ENCODE peak calls at places on chromosomes 3 and 15, in eight cellular contexts. A, L, O, R, T, Q, K and S are unnamed samples.

GRCh38 chr3:125048282-125048681 is 7.5 kb downstream of the HEG1 start:
- DNase-seq in O (peak; percentile 76), L (no peak), T (no peak), Q (no peak), K (no peak), A (no peak), R (no peak), S (no peak)

GRCh38 chr3:38297947-38298711 is 16.0 kb downstream of the SLC22A14 start:
- DNase-seq in O (no peak), L (no peak), A (no peak), K (no peak), R (no peak), T (no peak), Q (no peak), S (peak; percentile 18)

GRCh38 chr3:71217640-71218222 is 365.8 kb downstream of the FOXP1 start:
- DNase-seq in K (no peak), R (no peak), Q (no peak), T (no peak), O (no peak), L (no peak), A (no peak), S (no peak)

GRCh38 chr3:129622418-129622872 is 16.0 kb upstream of the PLXND1 start:
- DNase-seq in L (no peak), Q (no peak), R (peak; percentile 55), A (no peak), O (peak; percentile 18), K (no peak), T (peak; percentile 34), S (no peak)

GRCh38 chr3:166367947-166368533 is 530.8 kb upstream of the BCHE start:
- DNase-seq in L (no peak), O (no peak), Q (no peak), T (no peak), R (no peak), K (no peak), A (no peak), S (no peak)

GRCh38 chr15:89101302-89102191 is 13.3 kb downstream of the ABHD2 start:
- DNase-seq in T (peak; percentile 83), R (peak; percentile 78), A (peak; percentile 51), L (peak; percentile 90), O (peak; percentile 92), K (no peak), Q (no peak), S (peak; percentile 42)

GRCh38 chr15:40445411-40446055 is 4.8 kb downstream of the BAHD1 start:
- DNase-seq in T (no peak), Q (no peak), A (no peak), L (peak; percentile 34), O (peak; percentile 41), R (no peak), K (no peak), S (no peak)

GRCh38 chr15:70098461-70099166 is 897 bp upstream of the TLE3 start:
- DNase-seq in O (peak; percentile 52), L (no peak), A (peak; percentile 65), K (peak; percentile 8), Q (peak; percentile 52), T (peak; percentile 53), R (peak; percentile 78), S (peak; percentile 38)

GRCh38 chr15:80991446-80991845 is 1.8 kb upstream of the MESD start:
- DNase-seq in L (no peak), O (no peak), T (peak; percentile 59), R (peak; percentile 86), K (no peak), A (no peak), Q (no peak), S (peak; percentile 24)

GRCh38 chr3:146625117-146625775 is 20.1 kb upstream of the PLSCR5 start:
- DNase-seq in R (no peak), A (no peak), O (no peak), L (no peak), Q (no peak), T (no peak), K (no peak), S (no peak)

GRCh38 chr15:52082197-52083036 is 30.2 kb downstream of the BCL2L10 start:
- DNase-seq in T (no peak), R (no peak), L (no peak), O (no peak), K (no peak), A (no peak), Q (peak; percentile 64), S (peak; percentile 80)

GRCh38 chr3:46934508-46935167 is 41.9 kb downstream of the CCDC12 start:
- DNase-seq in T (peak; percentile 54), O (no peak), Q (no peak), K (no peak), A (peak; percentile 63), R (no peak), L (no peak), S (no peak)

GRCh38 chr15:77538793-77539487 is 93.8 kb downstream of the LINGO1 start:
- DNase-seq in Q (no peak), L (no peak), R (no peak), A (no peak), T (peak; percentile 91), O (peak; percentile 41), K (no peak), S (no peak)

GRCh38 chr3:134646086-134646485 is 4.7 kb downstream of the KY start:
- DNase-seq in A (no peak), O (no peak), L (no peak), Q (no peak), R (no peak), T (no peak), K (no peak), S (no peak)

GRCh38 chr3:15428539-15428938 is 1.1 kb downstream of the EAF1 start:
- DNase-seq in T (no peak), Q (no peak), O (no peak), A (no peak), K (no peak), R (no peak), L (peak; percentile 20), S (peak; percentile 12)

GRCh38 chr3:139326131-139326530 is 17.7 kb upstream of the MRPS22 start:
- DNase-seq in A (no peak), Q (no peak), L (no peak), T (no peak), R (no peak), O (no peak), K (no peak), S (no peak)

GRCh38 chr3:67311440-67311839 is 313.3 kb downstream of the KBTBD8 start:
- DNase-seq in T (no peak), Q (no peak), L (no peak), K (no peak), O (no peak), A (no peak), R (no peak), S (no peak)

GRCh38 chr3:149970716-149971402 is at the start of gene PFN2:
- DNase-seq in O (peak; percentile 43), K (peak; percentile 37), R (peak; percentile 64), A (peak; percentile 83), Q (peak; percentile 79), L (no peak), T (peak; percentile 51), S (peak; percentile 89)

GRCh38 chr3:149968216-149968615 is 2.5 kb downstream of the PFN2 start:
- DNase-seq in R (no peak), O (no peak), Q (no peak), A (peak; percentile 2), L (no peak), T (no peak), K (no peak), S (no peak)

GRCh38 chr3:149969945-149970715 is 565 bp downstream of the PFN2 start:
- DNase-seq in K (peak; percentile 59), A (peak; percentile 92), R (peak; percentile 72), O (peak; percentile 56), Q (peak; percentile 78), L (no peak), T (peak; percentile 84), S (peak; percentile 93)

GRCh38 chr3:149967067-149967685 is 3.5 kb downstream of the PFN2 start:
- DNase-seq in T (no peak), R (no peak), L (no peak), O (no peak), K (no peak), Q (peak; percentile 32), A (peak; percentile 37), S (peak; percentile 60)

GRCh38 chr3:149969110-149969944 is 1.4 kb downstream of the PFN2 start:
- DNase-seq in T (peak; percentile 37), R (no peak), A (peak; percentile 79), O (peak; percentile 27), K (no peak), L (no peak), Q (no peak), S (no peak)
- TF ChIP-seq CTCF in T (no peak), R (no peak), A (peak; percentile 30), O (no peak), K (no peak), L (peak; percentile 25), Q (no peak), S (no peak)

DNA sequence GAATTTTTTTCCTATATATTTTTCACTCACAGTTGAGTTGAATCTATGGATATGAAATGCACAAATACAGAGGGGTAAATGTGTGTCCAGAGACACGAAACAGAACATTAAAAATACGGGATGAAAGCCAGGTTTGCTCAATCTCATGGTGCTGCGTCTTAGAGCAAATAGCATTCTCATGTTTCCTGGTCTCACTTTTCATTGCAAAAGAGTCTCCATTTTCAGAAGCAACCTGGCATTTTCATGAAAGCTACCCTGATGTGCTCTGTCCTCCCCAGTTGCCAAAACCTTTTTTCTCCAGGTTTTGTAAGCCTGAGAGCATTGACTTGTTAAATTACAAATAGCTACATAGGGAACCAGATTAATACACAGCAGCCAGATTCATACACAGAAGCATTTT is 49.5 kb upstream of the MBNL1 start:
- DNase-seq in Q (no peak), R (no peak), L (no peak), A (no peak), T (no peak), K (no peak), O (no peak), S (no peak)
- H3K4me3 ChIP-seq in Q (no peak overlapping the region), R (no peak overlapping the region), L (no peak overlapping the region), A (no peak overlapping the region), T (no peak overlapping the region), K (peak overlapping the region; percentile 28), O (no peak overlapping the region), S (no peak overlapping the region)

DNA sequence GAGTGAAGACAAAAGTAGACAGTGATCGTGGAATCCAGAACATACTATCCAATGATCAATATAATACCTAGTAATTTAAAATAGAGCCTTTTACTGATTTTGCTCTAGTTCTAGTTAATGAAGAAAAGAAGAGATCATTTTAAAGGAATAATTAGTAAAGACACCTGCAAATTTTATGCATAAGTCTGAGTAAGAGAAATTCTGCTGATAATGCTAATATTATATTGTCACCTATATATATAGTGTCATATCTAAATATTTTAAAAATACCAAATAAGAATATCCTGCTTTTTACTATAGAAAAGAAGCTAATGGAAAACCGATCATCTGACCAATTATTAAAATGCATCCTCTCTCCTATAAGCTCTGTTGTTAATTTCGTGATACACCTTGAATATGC is 152.1 kb downstream of the CNTN4 start:
- DNase-seq in K (no peak), R (no peak), O (no peak), L (no peak), Q (no peak), T (no peak), A (no peak), S (no peak)
- TF ChIP-seq CTCF in K (no peak), R (no peak), O (no peak), L (no peak), Q (no peak), T (no peak), A (no peak), S (no peak)

DNA sequence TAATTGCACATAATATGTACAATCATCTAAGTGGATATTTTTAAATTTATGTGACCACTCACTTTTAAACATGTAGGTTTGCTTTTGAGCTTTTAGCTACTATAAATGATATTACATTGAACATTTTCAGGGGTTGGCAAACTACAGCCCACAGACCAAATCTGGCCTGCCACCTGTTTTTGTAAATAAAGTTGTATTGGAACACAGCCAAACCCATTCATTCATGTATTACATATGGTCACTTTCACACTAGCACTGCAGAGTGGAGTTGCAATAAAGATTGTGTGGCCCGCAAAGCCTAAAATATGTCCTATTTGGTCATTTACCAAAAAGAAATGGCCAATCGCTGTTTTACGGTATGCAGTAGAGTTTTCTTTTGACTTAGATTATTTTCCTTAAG is 21.2 kb downstream of the CMTM7 start:
- DNase-seq in R (no peak), A (no peak), Q (no peak), L (no peak), T (no peak), O (no peak), K (no peak), S (no peak)
- H3K4me3 ChIP-seq in R (no peak overlapping the region), A (no peak overlapping the region), Q (no peak overlapping the region), L (no peak overlapping the region), T (no peak overlapping the region), O (no peak overlapping the region), K (no peak overlapping the region), S (no peak overlapping the region)